ENCODE peak calls at places on chromosomes 6 and 20, in nine cellular contexts. One of them, this sample, is unnamed.
A peak's percentile ranks its signal among the peaks of the same experiment; 100 is the strongest.

GRCh38 chr20:33488201-33488600 is 1.7 kb upstream of the CBFA2T2 start:
- DNase-seq in dorsolateral prefrontal cortex: no peak
- DNase-seq in OCI-LY7: no peak
- DNase-seq in spleen: peak; percentile 47
- DNase-seq in neuronal stem cell: no peak
- DNase-seq in IMR-90: no peak
- DNase-seq in SK-N-SH: no peak
- DNase-seq in thoracic aorta: no peak
- DNase-seq in uterus: no peak
- DNase-seq in this sample: no peak

GRCh38 chr6:138593100-138593877 is 94.0 kb upstream of the NHSL1 start:
- DNase-seq in spleen: no peak
- DNase-seq in dorsolateral prefrontal cortex: no peak
- DNase-seq in OCI-LY7: peak; percentile 10
- DNase-seq in uterus: peak; percentile 65
- DNase-seq in IMR-90: peak; percentile 99
- DNase-seq in neuronal stem cell: no peak
- DNase-seq in SK-N-SH: no peak
- DNase-seq in thoracic aorta: peak; percentile 36
- DNase-seq in this sample: no peak

GRCh38 chr20:9761476-9761875 is 77.4 kb downstream of the PAK5 start:
- DNase-seq in dorsolateral prefrontal cortex: no peak
- DNase-seq in neuronal stem cell: no peak
- DNase-seq in OCI-LY7: no peak
- DNase-seq in uterus: no peak
- DNase-seq in IMR-90: no peak
- DNase-seq in SK-N-SH: no peak
- DNase-seq in thoracic aorta: no peak
- DNase-seq in spleen: no peak
- DNase-seq in this sample: no peak

GRCh38 chr6:138765896-138766487 is 7.6 kb upstream of the CCDC28A start:
- DNase-seq in IMR-90: peak; percentile 56
- DNase-seq in OCI-LY7: peak; percentile 55
- DNase-seq in neuronal stem cell: no peak
- DNase-seq in dorsolateral prefrontal cortex: no peak
- DNase-seq in uterus: no peak
- DNase-seq in SK-N-SH: peak; percentile 22
- DNase-seq in thoracic aorta: no peak
- DNase-seq in spleen: no peak
- DNase-seq in this sample: no peak

GRCh38 chr6:13487122-13488014 is at the start of gene GFOD1:
- DNase-seq in OCI-LY7: peak; percentile 91
- DNase-seq in IMR-90: peak; percentile 78
- DNase-seq in thoracic aorta: peak; percentile 51
- DNase-seq in dorsolateral prefrontal cortex: peak; percentile 85
- DNase-seq in uterus: peak; percentile 78
- DNase-seq in spleen: peak; percentile 98
- DNase-seq in SK-N-SH: peak; percentile 97
- DNase-seq in neuronal stem cell: peak; percentile 85
- DNase-seq in this sample: peak; percentile 95

GRCh38 chr6:27582928-27583725 is 110.2 kb upstream of the ZNF184 start:
- DNase-seq in thoracic aorta: no peak
- DNase-seq in IMR-90: peak; percentile 71
- DNase-seq in spleen: no peak
- DNase-seq in uterus: no peak
- DNase-seq in dorsolateral prefrontal cortex: no peak
- DNase-seq in neuronal stem cell: no peak
- DNase-seq in SK-N-SH: peak; percentile 55
- DNase-seq in OCI-LY7: no peak
- DNase-seq in this sample: peak; percentile 58

GRCh38 chr6:67224989-67225388 is 1410.1 kb upstream of the ADGRB3 start:
- DNase-seq in IMR-90: no peak
- DNase-seq in OCI-LY7: no peak
- DNase-seq in uterus: no peak
- DNase-seq in thoracic aorta: no peak
- DNase-seq in SK-N-SH: no peak
- DNase-seq in neuronal stem cell: no peak
- DNase-seq in dorsolateral prefrontal cortex: no peak
- DNase-seq in spleen: no peak
- DNase-seq in this sample: no peak

GRCh38 chr6:2791124-2792050 is 26.2 kb downstream of the WRNIP1 start:
- DNase-seq in uterus: peak; percentile 62
- DNase-seq in SK-N-SH: peak; percentile 77
- DNase-seq in thoracic aorta: no peak
- DNase-seq in OCI-LY7: peak; percentile 75
- DNase-seq in neuronal stem cell: peak; percentile 43
- DNase-seq in IMR-90: peak; percentile 97
- DNase-seq in dorsolateral prefrontal cortex: peak; percentile 62
- DNase-seq in spleen: no peak
- DNase-seq in this sample: peak; percentile 84

GRCh38 chr6:127484207-127484858 is 25.1 kb upstream of the KIAA0408 start:
- DNase-seq in neuronal stem cell: no peak
- DNase-seq in IMR-90: peak; percentile 70
- DNase-seq in spleen: no peak
- DNase-seq in SK-N-SH: no peak
- DNase-seq in dorsolateral prefrontal cortex: no peak
- DNase-seq in thoracic aorta: no peak
- DNase-seq in OCI-LY7: peak; percentile 5
- DNase-seq in uterus: no peak
- DNase-seq in this sample: no peak
- H3K4me3 ChIP-seq in neuronal stem cell: no peak overlapping the region
- H3K4me3 ChIP-seq in IMR-90: no peak overlapping the region
- H3K4me3 ChIP-seq in spleen: no peak overlapping the region
- H3K4me3 ChIP-seq in SK-N-SH: peak overlapping the region; percentile 21
- H3K4me3 ChIP-seq in dorsolateral prefrontal cortex: peak overlapping the region; percentile 21
- H3K4me3 ChIP-seq in thoracic aorta: peak overlapping the region; percentile 34
- H3K4me3 ChIP-seq in OCI-LY7: no peak overlapping the region
- H3K4me3 ChIP-seq in uterus: no peak overlapping the region
- H3K4me3 ChIP-seq in this sample: no peak overlapping the region

GRCh38 chr6:159761873-159762680 is at the start of gene ACAT2:
- DNase-seq in IMR-90: peak; percentile 92
- DNase-seq in SK-N-SH: peak; percentile 99
- DNase-seq in spleen: peak; percentile 98
- DNase-seq in uterus: peak; percentile 96
- DNase-seq in thoracic aorta: peak; percentile 91
- DNase-seq in neuronal stem cell: peak; percentile 92
- DNase-seq in dorsolateral prefrontal cortex: peak; percentile 99
- DNase-seq in OCI-LY7: peak; percentile 97
- DNase-seq in this sample: peak; percentile 97

GRCh38 chr6:159761135-159761872 is 541 bp upstream of the ACAT2 start:
- DNase-seq in dorsolateral prefrontal cortex: peak; percentile 16
- DNase-seq in spleen: peak; percentile 89
- DNase-seq in uterus: peak; percentile 31
- DNase-seq in OCI-LY7: peak; percentile 52
- DNase-seq in thoracic aorta: no peak
- DNase-seq in IMR-90: no peak
- DNase-seq in SK-N-SH: peak; percentile 36
- DNase-seq in neuronal stem cell: peak; percentile 32
- DNase-seq in this sample: peak; percentile 28

GRCh38 chr6:159759645-159760044 is 2.2 kb upstream of the ACAT2 start:
- DNase-seq in neuronal stem cell: no peak
- DNase-seq in spleen: no peak
- DNase-seq in uterus: no peak
- DNase-seq in SK-N-SH: no peak
- DNase-seq in dorsolateral prefrontal cortex: no peak
- DNase-seq in IMR-90: no peak
- DNase-seq in OCI-LY7: peak; percentile 16
- DNase-seq in thoracic aorta: no peak
- DNase-seq in this sample: no peak

GRCh38 chr6:159762681-159763293 is 942 bp downstream of the ACAT2 start:
- DNase-seq in spleen: no peak
- DNase-seq in dorsolateral prefrontal cortex: peak; percentile 20
- DNase-seq in uterus: no peak
- DNase-seq in IMR-90: no peak
- DNase-seq in neuronal stem cell: no peak
- DNase-seq in OCI-LY7: peak; percentile 21
- DNase-seq in SK-N-SH: no peak
- DNase-seq in thoracic aorta: no peak
- DNase-seq in this sample: no peak

DNA sequence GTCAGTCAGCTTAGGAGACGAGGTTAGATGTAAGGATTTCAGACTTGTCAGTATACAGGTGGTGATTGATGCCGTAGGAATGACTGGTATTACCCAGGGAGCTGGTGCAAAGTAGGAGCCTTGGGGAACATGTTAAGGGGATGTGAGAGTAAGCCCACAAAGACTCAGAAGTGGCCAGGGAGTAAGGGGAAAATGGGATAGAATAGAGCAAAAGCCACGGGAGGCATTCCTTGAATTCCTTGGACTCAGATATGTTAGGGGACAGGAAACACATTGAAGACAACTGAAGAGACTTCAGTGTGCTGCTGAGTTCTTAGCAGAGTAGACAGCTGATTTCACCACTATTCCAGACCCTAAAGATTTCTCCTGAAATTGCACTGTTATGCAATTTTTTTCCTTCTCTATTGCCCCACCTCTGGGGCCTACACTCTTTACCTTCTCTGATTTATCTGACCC is 1.2 kb upstream of the ACAT2 start:
- DNase-seq in dorsolateral prefrontal cortex: no peak
- DNase-seq in spleen: no peak
- DNase-seq in neuronal stem cell: peak; percentile 41
- DNase-seq in OCI-LY7: no peak
- DNase-seq in IMR-90: peak; percentile 64
- DNase-seq in SK-N-SH: no peak
- DNase-seq in thoracic aorta: no peak
- DNase-seq in uterus: no peak
- DNase-seq in this sample: no peak
- H3K4me3 ChIP-seq in dorsolateral prefrontal cortex: no peak overlapping the region
- H3K4me3 ChIP-seq in spleen: no peak overlapping the region
- H3K4me3 ChIP-seq in neuronal stem cell: peak overlapping the region; percentile 75
- H3K4me3 ChIP-seq in OCI-LY7: peak overlapping the region; percentile 71
- H3K4me3 ChIP-seq in IMR-90: no peak overlapping the region
- H3K4me3 ChIP-seq in SK-N-SH: no peak overlapping the region
- H3K4me3 ChIP-seq in thoracic aorta: peak overlapping the region; percentile 86
- H3K4me3 ChIP-seq in uterus: no peak overlapping the region
- H3K4me3 ChIP-seq in this sample: peak overlapping the region; percentile 71

GRCh38 chr6:16301511-16301910 is 63.1 kb downstream of the GMPR start:
- DNase-seq in dorsolateral prefrontal cortex: no peak
- DNase-seq in spleen: no peak
- DNase-seq in thoracic aorta: no peak
- DNase-seq in SK-N-SH: no peak
- DNase-seq in IMR-90: no peak
- DNase-seq in OCI-LY7: no peak
- DNase-seq in uterus: no peak
- DNase-seq in neuronal stem cell: no peak
- DNase-seq in this sample: no peak

GRCh38 chr6:16306334-16306733 is 67.9 kb downstream of the GMPR start:
- DNase-seq in neuronal stem cell: no peak
- DNase-seq in uterus: no peak
- DNase-seq in dorsolateral prefrontal cortex: no peak
- DNase-seq in SK-N-SH: no peak
- DNase-seq in spleen: no peak
- DNase-seq in thoracic aorta: no peak
- DNase-seq in IMR-90: no peak
- DNase-seq in OCI-LY7: no peak
- DNase-seq in this sample: no peak

GRCh38 chr6:16302721-16303552 is 64.5 kb downstream of the GMPR start:
- DNase-seq in SK-N-SH: no peak
- DNase-seq in neuronal stem cell: no peak
- DNase-seq in thoracic aorta: no peak
- DNase-seq in spleen: no peak
- DNase-seq in dorsolateral prefrontal cortex: no peak
- DNase-seq in OCI-LY7: no peak
- DNase-seq in uterus: no peak
- DNase-seq in IMR-90: no peak
- DNase-seq in this sample: no peak

GRCh38 chr6:16305788-16306187 is 67.4 kb downstream of the GMPR start:
- DNase-seq in SK-N-SH: no peak
- DNase-seq in uterus: no peak
- DNase-seq in spleen: no peak
- DNase-seq in OCI-LY7: no peak
- DNase-seq in dorsolateral prefrontal cortex: no peak
- DNase-seq in neuronal stem cell: no peak
- DNase-seq in thoracic aorta: no peak
- DNase-seq in IMR-90: no peak
- DNase-seq in this sample: no peak

DNA sequence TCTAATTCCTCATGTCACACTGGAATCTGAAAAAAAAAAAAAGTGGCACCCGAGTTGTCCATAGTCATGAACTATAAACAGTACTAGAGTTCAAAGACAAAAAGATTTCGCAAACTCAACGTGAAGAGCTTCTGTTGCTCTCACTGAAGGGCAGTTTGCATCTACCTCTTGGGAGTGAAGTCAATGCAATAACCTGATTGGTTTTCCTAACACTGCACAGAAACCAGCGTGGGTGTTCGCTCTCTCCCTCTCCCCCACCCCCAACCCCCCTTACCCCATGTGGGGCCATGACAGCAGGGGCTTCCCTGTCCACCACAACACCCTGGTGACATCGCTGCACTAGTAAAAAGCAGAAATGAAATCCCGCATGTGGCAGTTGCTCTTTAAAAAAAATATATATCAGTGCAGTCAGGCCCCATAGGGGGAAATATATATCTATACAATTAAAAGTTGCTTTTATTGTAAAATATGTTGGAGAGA is 66.9 kb downstream of the GMPR start:
- DNase-seq in OCI-LY7: no peak
- DNase-seq in uterus: no peak
- DNase-seq in neuronal stem cell: no peak
- DNase-seq in dorsolateral prefrontal cortex: no peak
- DNase-seq in thoracic aorta: no peak
- DNase-seq in SK-N-SH: no peak
- DNase-seq in IMR-90: no peak
- DNase-seq in spleen: no peak
- DNase-seq in this sample: no peak
- H3K4me3 ChIP-seq in OCI-LY7: no peak overlapping the region
- H3K4me3 ChIP-seq in uterus: no peak overlapping the region
- H3K4me3 ChIP-seq in neuronal stem cell: no peak overlapping the region
- H3K4me3 ChIP-seq in dorsolateral prefrontal cortex: no peak overlapping the region
- H3K4me3 ChIP-seq in thoracic aorta: no peak overlapping the region
- H3K4me3 ChIP-seq in SK-N-SH: no peak overlapping the region
- H3K4me3 ChIP-seq in IMR-90: no peak overlapping the region
- H3K4me3 ChIP-seq in spleen: no peak overlapping the region
- H3K4me3 ChIP-seq in this sample: no peak overlapping the region

GRCh38 chr20:37243937-37244571 is 17.6 kb downstream of the GHRH start:
- DNase-seq in thoracic aorta: no peak
- DNase-seq in OCI-LY7: no peak
- DNase-seq in uterus: no peak
- DNase-seq in dorsolateral prefrontal cortex: no peak
- DNase-seq in SK-N-SH: no peak
- DNase-seq in IMR-90: no peak
- DNase-seq in neuronal stem cell: no peak
- DNase-seq in spleen: no peak
- DNase-seq in this sample: no peak

GRCh38 chr20:37244572-37244957 is 17.0 kb downstream of the GHRH start:
- DNase-seq in dorsolateral prefrontal cortex: no peak
- DNase-seq in IMR-90: no peak
- DNase-seq in neuronal stem cell: no peak
- DNase-seq in thoracic aorta: no peak
- DNase-seq in OCI-LY7: no peak
- DNase-seq in spleen: no peak
- DNase-seq in uterus: no peak
- DNase-seq in SK-N-SH: no peak
- DNase-seq in this sample: no peak

GRCh38 chr20:37243076-37243936 is 18.3 kb downstream of the GHRH start:
- DNase-seq in neuronal stem cell: no peak
- DNase-seq in IMR-90: no peak
- DNase-seq in SK-N-SH: no peak
- DNase-seq in uterus: no peak
- DNase-seq in dorsolateral prefrontal cortex: no peak
- DNase-seq in OCI-LY7: no peak
- DNase-seq in thoracic aorta: no peak
- DNase-seq in spleen: no peak
- DNase-seq in this sample: peak; percentile 40

GRCh38 chr20:37240337-37241055 is 21.1 kb downstream of the GHRH start:
- DNase-seq in thoracic aorta: no peak
- DNase-seq in neuronal stem cell: no peak
- DNase-seq in spleen: no peak
- DNase-seq in IMR-90: no peak
- DNase-seq in uterus: no peak
- DNase-seq in dorsolateral prefrontal cortex: no peak
- DNase-seq in OCI-LY7: no peak
- DNase-seq in SK-N-SH: no peak
- DNase-seq in this sample: no peak

DNA sequence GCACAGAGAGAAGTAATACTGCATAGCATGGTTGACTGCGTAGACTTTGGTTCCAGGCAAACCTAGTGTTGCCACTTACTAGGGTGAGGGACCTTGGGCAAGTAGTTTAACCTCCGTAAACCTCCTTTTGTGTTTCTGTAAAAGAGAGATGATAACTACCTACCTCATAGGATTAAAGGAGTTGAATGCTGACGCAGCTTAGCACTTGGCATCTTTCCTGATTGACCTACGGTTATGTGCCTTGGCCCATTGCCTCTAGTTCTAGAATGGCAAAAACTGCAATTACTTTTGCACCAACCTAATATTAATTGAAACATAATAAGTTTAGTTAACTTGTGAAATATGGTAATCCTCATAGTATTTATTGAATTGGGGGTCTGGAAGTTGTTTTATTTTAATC is 19.1 kb downstream of the GHRH start:
- DNase-seq in SK-N-SH: no peak
- DNase-seq in spleen: no peak
- DNase-seq in thoracic aorta: no peak
- DNase-seq in IMR-90: no peak
- DNase-seq in neuronal stem cell: no peak
- DNase-seq in uterus: no peak
- DNase-seq in OCI-LY7: no peak
- DNase-seq in dorsolateral prefrontal cortex: no peak
- DNase-seq in this sample: no peak
- H3K4me3 ChIP-seq in SK-N-SH: no peak overlapping the region
- H3K4me3 ChIP-seq in spleen: no peak overlapping the region
- H3K4me3 ChIP-seq in thoracic aorta: no peak overlapping the region
- H3K4me3 ChIP-seq in IMR-90: no peak overlapping the region
- H3K4me3 ChIP-seq in neuronal stem cell: no peak overlapping the region
- H3K4me3 ChIP-seq in uterus: no peak overlapping the region
- H3K4me3 ChIP-seq in OCI-LY7: no peak overlapping the region
- H3K4me3 ChIP-seq in dorsolateral prefrontal cortex: no peak overlapping the region
- H3K4me3 ChIP-seq in this sample: no peak overlapping the region